ENCODE peak calls at places on chromosomes 7 and 10, in seven cellular contexts. Q is transverse colon, X is heart left ventricle, I is NB4, Z is MM.1S, H is cardiac fibroblast, R is ascending aorta. U is an unnamed sample.

GRCh38 chr10:130498934-130499333 is 362.7 kb downstream of the GLRX3 start:
- DNase-seq in X (no peak), Z (no peak), H (no peak), Q (no peak), I (no peak), R (no peak), U (peak)

GRCh38 chr10:35533565-35533964 is 71.6 kb upstream of the GJD4 start:
- DNase-seq in R (no peak), X (no peak), Z (no peak), Q (no peak), H (peak), I (no peak), U (no peak)

GRCh38 chr10:102435529-102436233 is 3.3 kb upstream of the CUEDC2 start:
- DNase-seq in Z (no peak), X (no peak), Q (no peak), H (peak), R (no peak), I (peak), U (no peak)

GRCh38 chr7:142438235-142438922 is 180.5 kb upstream of the PRSS58 start:
- DNase-seq in H (peak), X (no peak), R (no peak), I (peak), Z (peak), Q (peak), U (no peak)

GRCh38 chr7:82593780-82594179 is 150.2 kb upstream of the CACNA2D1 start:
- DNase-seq in I (no peak), Q (no peak), H (no peak), Z (no peak), X (no peak), R (no peak), U (no peak)

GRCh38 chr10:79162861-79163662 is 94.3 kb downstream of the ZMIZ1 start:
- DNase-seq in Q (no peak), Z (no peak), H (no peak), I (no peak), R (no peak), X (no peak), U (no peak)

GRCh38 chr7:1679326-1679965 is 9.4 kb downstream of the ELFN1 start:
- DNase-seq in H (no peak), Z (no peak), X (no peak), I (no peak), R (no peak), Q (no peak), U (peak)

GRCh38 chr7:16698200-16698910 is 52.4 kb downstream of the BZW2 start:
- DNase-seq in Q (no peak), H (no peak), Z (no peak), X (no peak), I (no peak), R (no peak), U (no peak)

GRCh38 chr7:33883566-33883965 is 21.8 kb upstream of the BMPER start:
- DNase-seq in Q (no peak), X (no peak), R (no peak), Z (no peak), H (no peak), I (no peak), U (no peak)

GRCh38 chr10:21314234-21314633 is 211.2 kb downstream of the SKIDA1 start:
- DNase-seq in R (no peak), Q (no peak), H (peak), I (no peak), Z (no peak), X (no peak), U (no peak)

GRCh38 chr7:91307467-91307866 is 43.2 kb downstream of the FZD1 start:
- DNase-seq in I (no peak), Q (no peak), Z (no peak), R (no peak), H (no peak), X (no peak), U (no peak)

GRCh38 chr10:115125505-115125904 is 32.3 kb downstream of the ATRNL1 start:
- DNase-seq in R (no peak), X (no peak), H (no peak), Q (no peak), I (no peak), Z (no peak), U (no peak)

GRCh38 chr10:98555011-98555619 is 108.4 kb upstream of the HPS1 start:
- DNase-seq in I (no peak), Q (no peak), Z (no peak), H (no peak), X (no peak), R (no peak), U (no peak)

GRCh38 chr10:113995201-113995600 is 48.5 kb upstream of the ADRB1 start:
- DNase-seq in Q (no peak), R (no peak), I (no peak), Z (no peak), H (no peak), X (peak), U (no peak)

GRCh38 chr10:112804036-112804435 is 146.0 kb upstream of the TCF7L2 start:
- DNase-seq in H (peak), X (no peak), Q (peak), Z (no peak), I (no peak), R (peak), U (no peak)

GRCh38 chr7:66379761-66380160 is 174.6 kb downstream of the TPST1 start:
- DNase-seq in Z (no peak), X (no peak), I (peak), R (no peak), H (peak), Q (no peak), U (no peak)

GRCh38 chr7:1407883-1408282 is 51.4 kb downstream of the MICALL2 start:
- DNase-seq in Q (no peak), I (no peak), Z (no peak), R (no peak), H (no peak), X (no peak), U (no peak)

GRCh38 chr7:70178787-70179186 is 580.5 kb downstream of the AUTS2 start:
- DNase-seq in R (no peak), H (no peak), Z (no peak), I (peak), X (no peak), Q (peak), U (no peak)

GRCh38 chr7:101321491-101322401 is at the start of gene IFT22:
- DNase-seq in Z (peak), R (peak), X (peak), H (peak), I (peak), Q (peak), U (peak)

GRCh38 chr7:112550468-112551060 is 69.8 kb downstream of the LSMEM1 start:
- DNase-seq in H (peak), X (no peak), Q (no peak), I (peak), R (no peak), Z (peak), U (no peak)

GRCh38 chr7:63070696-63071095 is 928.0 kb upstream of the ZNF722 start:
- DNase-seq in R (no peak), I (no peak), Q (no peak), H (no peak), Z (no peak), X (no peak), U (peak)

GRCh38 chr10:122168598-122168997 is 102.5 kb upstream of the BTBD16 start:
- DNase-seq in H (no peak), R (no peak), Z (no peak), I (no peak), Q (no peak), X (no peak), U (no peak)

GRCh38 chr7:74627699-74628411 is 29.7 kb upstream of the GTF2I start:
- DNase-seq in Q (peak), Z (no peak), H (peak), R (no peak), I (peak), X (peak), U (no peak)

GRCh38 chr10:103818110-103818509 is 37.3 kb downstream of the SH3PXD2A start:
- DNase-seq in R (no peak), H (no peak), X (no peak), Q (no peak), I (no peak), Z (no peak), U (no peak)

GRCh38 chr10:75276029-75276872 is 40.5 kb upstream of the COMTD1 start:
- DNase-seq in I (no peak), Z (no peak), R (no peak), Q (no peak), H (no peak), X (no peak), U (no peak)

GRCh38 chr7:157684596-157685429 is 348.0 kb downstream of the DNAJB6 start:
- DNase-seq in Z (no peak), Q (no peak), R (peak), I (no peak), X (no peak), H (no peak), U (peak)

GRCh38 chr7:77460057-77460486 is 43.9 kb upstream of the GSAP start:
- DNase-seq in H (no peak), Q (peak), R (no peak), X (no peak), Z (no peak), I (peak), U (no peak)
- TF ChIP-seq CTCF in H (peak), Q (peak), R (no peak), X (peak), Z (peak), I (no peak), U (no peak)

GRCh38 chr10:105691811-105692210 is 1050.7 kb downstream of the SORCS3 start:
- DNase-seq in Z (peak), X (no peak), R (no peak), Q (no peak), I (peak), H (no peak), U (no peak)
- TF ChIP-seq CTCF in Z (peak), X (peak), R (no peak), Q (peak), I (peak), H (no peak), U (no peak)

GRCh38 chr10:93702278-93703001 is at the start of gene FRA10AC1:
- DNase-seq in Z (peak), I (peak), R (peak), H (peak), X (peak), Q (peak), U (peak)
- TF ChIP-seq CTCF in Z (peak), I (peak), R (peak), H (peak), X (peak), Q (peak), U (peak)

DNA sequence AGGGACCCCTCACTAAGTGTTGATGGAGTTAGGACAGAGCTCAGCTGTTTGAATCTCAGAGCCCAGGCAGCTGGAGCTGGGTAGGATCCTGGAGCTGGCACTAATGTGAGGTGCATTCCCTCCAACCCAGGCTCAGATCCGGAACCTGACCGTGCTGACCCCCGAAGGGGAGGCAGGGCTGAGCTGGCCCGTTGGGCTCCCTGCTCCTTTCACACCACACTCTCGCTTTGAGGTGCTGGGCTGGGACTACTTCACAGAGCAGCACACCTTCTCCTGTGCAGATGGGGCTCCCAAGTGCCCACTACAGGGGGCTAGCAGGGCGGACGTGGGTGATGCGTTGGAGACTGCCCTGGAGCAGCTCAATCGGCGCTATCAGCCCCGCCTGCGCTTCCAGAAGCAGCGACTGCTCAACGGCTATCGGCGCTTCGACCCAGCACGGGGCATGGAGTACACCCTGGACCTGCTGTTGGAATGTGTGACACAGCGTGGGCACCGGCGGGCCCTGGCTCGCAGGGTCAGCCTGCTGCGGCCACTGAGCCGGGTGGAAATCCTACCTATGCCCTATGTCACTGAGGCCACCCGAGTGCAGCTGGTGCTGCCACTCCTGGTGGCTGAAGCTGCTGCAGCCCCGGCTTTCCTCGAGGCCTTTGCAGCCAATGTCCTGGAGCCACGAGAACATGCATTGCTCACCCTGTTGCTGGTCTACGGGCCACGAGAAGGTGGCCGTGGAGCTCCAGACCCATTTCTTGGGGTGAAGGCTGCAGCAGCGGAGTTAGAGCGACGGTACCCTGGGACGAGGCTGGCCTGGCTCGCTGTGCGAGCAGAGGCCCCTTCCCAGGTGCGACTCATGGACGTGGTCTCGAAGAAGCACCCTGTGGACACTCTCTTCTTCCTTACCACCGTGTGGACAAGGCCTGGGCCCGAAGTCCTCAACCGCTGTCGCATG is 5.2 kb downstream of the CHPF2 start:
- DNase-seq in R (no peak), H (no peak), Q (no peak), I (no peak), Z (no peak), X (no peak), U (no peak)
- TF ChIP-seq CTCF in R (no peak), H (no peak), Q (no peak), I (no peak), Z (no peak), X (no peak), U (no peak)

DNA sequence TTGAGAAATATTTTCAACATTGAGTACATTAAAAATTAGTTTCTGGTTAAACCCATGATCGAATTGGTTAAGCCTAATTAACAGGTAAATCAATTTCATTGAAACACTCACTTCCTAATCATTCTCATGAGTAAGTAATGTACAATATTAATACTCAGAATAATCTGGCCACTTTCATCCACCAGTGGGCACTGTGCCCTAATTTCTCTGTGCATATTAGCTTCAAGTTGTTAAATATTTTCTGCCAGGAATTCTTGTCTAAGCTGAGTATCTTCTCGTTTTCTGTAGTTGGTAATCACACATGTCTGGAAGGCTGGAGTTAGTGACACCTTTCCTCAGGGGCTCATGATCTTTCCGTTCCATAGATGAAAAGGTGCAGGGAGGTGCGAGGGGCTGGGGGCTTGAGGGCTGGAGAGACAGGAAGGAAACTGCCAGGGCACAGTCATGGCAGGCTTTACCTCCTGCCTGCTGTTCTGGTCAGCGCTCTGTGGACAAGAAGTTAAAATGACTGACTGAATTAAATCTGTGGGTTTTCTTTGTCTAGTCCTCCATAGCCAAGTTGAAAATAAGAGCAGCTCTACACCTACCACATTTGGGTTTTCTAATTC is 71.9 kb downstream of the WIPF3 start:
- DNase-seq in R (no peak), X (no peak), I (peak), Q (no peak), H (peak), Z (peak), U (no peak)
- TF ChIP-seq CTCF in R (no peak), X (peak), I (peak), Q (peak), H (peak), Z (peak), U (peak)

DNA sequence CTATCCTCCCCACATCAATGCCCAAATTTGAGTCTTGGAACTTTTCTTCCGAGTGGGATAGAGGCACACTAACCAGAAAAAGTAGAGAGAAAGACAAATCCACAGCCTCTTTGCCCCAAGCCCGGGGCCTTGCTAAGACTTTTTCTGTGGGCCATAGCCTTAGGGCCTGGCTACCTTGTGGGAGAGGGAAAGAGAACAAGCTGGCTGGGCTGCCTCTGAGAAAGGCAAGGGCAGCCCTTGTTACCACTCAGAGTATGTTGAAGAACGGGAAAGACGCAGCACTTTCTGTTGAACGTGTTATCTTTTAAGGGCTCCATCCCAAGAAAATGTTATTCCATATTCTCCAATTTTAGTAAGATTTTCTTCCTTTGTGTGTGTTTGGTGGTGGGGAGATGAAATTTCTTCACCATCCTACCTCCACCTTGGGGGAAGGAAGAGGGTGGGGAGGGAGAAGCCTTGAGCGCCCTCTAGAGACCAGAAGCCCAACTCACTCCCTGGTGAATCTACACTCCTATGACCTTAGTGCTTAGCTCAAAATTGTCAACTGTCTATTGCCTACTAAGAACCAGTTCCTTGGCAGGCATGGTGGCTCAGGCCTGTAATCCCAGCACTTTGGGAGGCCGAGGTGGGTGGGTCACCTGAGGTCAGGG is 3.9 kb upstream of the NRF1 start:
- DNase-seq in H (peak), Q (peak), I (peak), Z (peak), X (no peak), R (no peak), U (no peak)
- TF ChIP-seq CTCF in H (peak), Q (peak), I (peak), Z (peak), X (peak), R (no peak), U (no peak)